ENCODE peak calls at places on chromosomes 4 and X, in four cellular contexts. L, M, P and X are unnamed samples.

GRCh38 chr4:143482753-143483362 is 30.6 kb upstream of the SMARCA5 start:
- DNase-seq in L (peak), M (no peak), P (no peak), X (no peak)

GRCh38 chr4:169724251-169724650 is 33.5 kb downstream of the HPF1 start:
- DNase-seq in P (no peak), L (peak), M (no peak), X (no peak)

GRCh38 chrX:106039920-106040319 is 1.4 kb upstream of the SERPINA7 start:
- DNase-seq in M (no peak), L (no peak), P (peak), X (no peak)

GRCh38 chr4:145130788-145131398 is 32.8 kb downstream of the ABCE1 start:
- DNase-seq in P (no peak), L (peak), M (no peak), X (no peak)

GRCh38 chrX:32530802-32531403 is 680.4 kb downstream of the DMD start:
- DNase-seq in P (no peak), L (peak), M (peak), X (no peak)

GRCh38 chrX:15468036-15468435 is 25.1 kb downstream of the PIR start:
- DNase-seq in P (no peak), M (no peak), L (peak), X (no peak)

GRCh38 chr4:38411092-38411491 is 252.9 kb upstream of the KLF3 start:
- DNase-seq in P (no peak), L (no peak), M (no peak), X (peak)

GRCh38 chr4:55407119-55407518 is 11.4 kb downstream of the TMEM165 start:
- DNase-seq in M (no peak), L (no peak), P (no peak), X (no peak)

GRCh38 chr4:113584407-113585150 is 177.0 kb downstream of the CAMK2D start:
- DNase-seq in P (no peak), L (peak), M (peak), X (no peak)

GRCh38 chr4:124754671-124755070 is 42.1 kb upstream of the ANKRD50 start:
- DNase-seq in P (no peak), L (peak), M (no peak), X (no peak)

GRCh38 chr4:137656661-137657060 is 124.4 kb upstream of the PCDH18 start:
- DNase-seq in M (no peak), P (no peak), L (no peak), X (no peak)

GRCh38 chr4:16598241-16599224 is 299.9 kb downstream of the LDB2 start:
- DNase-seq in M (no peak), L (peak), P (no peak), X (no peak)

GRCh38 chr4:22485751-22486150 is 30.1 kb downstream of the ADGRA3 start:
- DNase-seq in M (no peak), L (peak), P (no peak), X (no peak)

GRCh38 chrX:83845397-83845796 is 15.5 kb upstream of the CYLC1 start:
- DNase-seq in P (no peak), L (peak), M (peak), X (no peak)

GRCh38 chr4:19187104-19187503 is 1064.6 kb upstream of the SLIT2 start:
- DNase-seq in P (no peak), M (no peak), L (peak), X (no peak)

GRCh38 chr4:158007566-158007965 is 165.3 kb downstream of the GASK1B start:
- DNase-seq in M (no peak), L (no peak), P (no peak), X (no peak)

GRCh38 chrX:87621697-87622096 is 104.1 kb downstream of the KLHL4 start:
- DNase-seq in L (no peak), M (no peak), P (no peak), X (no peak)

GRCh38 chr4:148986951-148987350 is 544.7 kb upstream of the NR3C2 start:
- DNase-seq in M (no peak), L (no peak), P (no peak), X (no peak)

GRCh38 chrX:136272325-136272724 is 21.1 kb upstream of the MAP7D3 start:
- DNase-seq in P (no peak), M (no peak), L (no peak), X (no peak)

GRCh38 chr4:98754736-98755135 is 96.3 kb upstream of the TSPAN5 start:
- DNase-seq in L (no peak), P (no peak), M (no peak), X (no peak)

GRCh38 chrX:26918633-26919032 is 544.5 kb downstream of the PPP4R3C start:
- DNase-seq in L (no peak), P (no peak), M (no peak), X (no peak)

GRCh38 chr4:64230709-64231310 is 178.4 kb downstream of the TECRL start:
- DNase-seq in L (peak), P (no peak), M (no peak), X (no peak)

DNA sequence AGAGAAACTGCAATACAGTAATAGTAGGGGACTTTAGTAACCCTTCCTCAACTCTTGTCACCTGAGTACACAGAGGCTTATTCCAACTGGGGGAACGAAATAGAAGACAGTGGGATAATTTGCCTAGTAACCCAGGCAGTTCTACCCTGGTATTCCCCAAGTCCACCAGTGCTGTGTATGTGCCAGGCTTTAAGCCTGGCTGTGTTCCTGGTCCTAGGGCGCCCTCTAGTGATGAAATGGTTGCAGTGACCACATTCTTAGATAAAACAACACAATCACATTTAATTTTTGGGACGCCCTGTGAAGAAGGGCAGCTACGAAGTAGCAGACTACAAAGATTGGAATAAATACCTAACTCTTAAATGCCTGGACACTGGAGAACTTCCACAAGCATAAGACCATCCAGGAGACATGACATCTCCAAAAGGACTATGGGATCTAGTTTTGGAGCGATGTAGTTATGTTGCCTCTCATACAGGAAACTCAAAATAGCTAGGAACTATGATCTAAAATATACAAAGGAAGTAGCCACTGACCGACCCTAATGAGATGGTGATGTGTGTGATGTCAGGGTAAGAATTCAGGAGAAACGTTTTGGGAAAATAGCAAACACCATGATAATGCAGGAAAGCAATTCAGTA is 288.5 kb upstream of the ZCCHC13 start:
- DNase-seq in P (peak), M (peak), L (peak), X (peak)
- TF ChIP-seq CHD1 in P (no peak), M (no peak), L (no peak), X (no peak)

GRCh38 chr4:88792268-88792781 is 94.7 kb upstream of the NAP1L5 start:
- DNase-seq in M (no peak), P (no peak), L (peak), X (peak)

GRCh38 chr4:88792821-88793220 is 95.2 kb upstream of the NAP1L5 start:
- DNase-seq in L (peak), P (no peak), M (no peak), X (no peak)

GRCh38 chr4:88794087-88794486 is 96.5 kb upstream of the NAP1L5 start:
- DNase-seq in P (no peak), L (no peak), M (no peak), X (no peak)

GRCh38 chr4:88793473-88793872 is 95.8 kb upstream of the NAP1L5 start:
- DNase-seq in M (no peak), L (no peak), P (no peak), X (no peak)

DNA sequence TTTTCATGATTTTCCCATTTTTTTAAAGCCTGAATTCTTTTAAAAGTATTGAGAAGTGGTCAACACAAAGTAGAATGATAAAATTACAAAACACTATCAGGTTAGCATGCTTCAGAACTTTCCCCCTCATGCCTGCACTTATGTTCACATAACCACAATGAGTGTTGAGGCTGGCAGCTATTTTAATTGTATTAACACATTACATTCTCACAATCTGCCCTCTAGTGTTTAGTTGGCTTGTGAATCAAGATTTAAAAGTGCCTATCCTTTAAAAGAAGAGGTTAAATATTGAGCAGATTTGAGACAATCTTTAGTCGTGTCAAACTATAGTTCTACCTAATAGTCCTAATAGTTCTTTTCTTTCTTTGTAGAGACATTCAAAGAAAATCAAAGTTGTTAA is 93.6 kb upstream of the NAP1L5 start:
- DNase-seq in L (peak), P (no peak), M (no peak), X (no peak)
- TF ChIP-seq CHD1 in L (no peak), P (no peak), M (no peak), X (no peak)

GRCh38 chrX:131741103-131741581 is 197.3 kb downstream of the OR13H1 start:
- DNase-seq in P (no peak), L (peak), M (no peak), X (peak)

GRCh38 chrX:131745942-131746489 is 202.1 kb downstream of the OR13H1 start:
- DNase-seq in P (no peak), L (no peak), M (no peak), X (peak)

GRCh38 chrX:131747173-131747572 is 203.3 kb downstream of the OR13H1 start:
- DNase-seq in M (no peak), P (no peak), L (peak), X (peak)

DNA sequence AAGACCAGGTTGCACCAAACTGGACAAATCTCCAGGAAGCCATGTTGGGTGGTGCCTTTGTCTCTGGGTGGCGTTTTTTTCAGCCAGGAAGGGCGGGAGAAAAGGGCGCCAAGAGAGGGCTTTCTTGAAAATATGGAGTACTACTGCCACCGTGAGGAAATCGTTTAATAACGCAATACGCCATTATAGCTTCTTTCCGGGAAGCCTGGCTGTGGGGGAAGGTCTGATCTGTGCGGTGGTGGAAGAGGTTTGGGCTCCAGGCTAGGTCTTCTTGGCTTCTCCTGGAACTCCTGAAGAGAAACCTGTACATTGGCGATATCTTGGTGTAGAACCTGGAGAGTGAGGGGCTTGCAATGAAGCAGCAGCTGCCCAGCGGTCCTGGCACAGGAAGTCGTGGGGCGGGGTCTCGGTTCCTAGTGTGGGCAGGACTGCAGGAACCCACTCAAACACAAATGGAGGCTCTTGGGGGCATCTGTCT is 202.7 kb downstream of the OR13H1 start:
- DNase-seq in L (peak), P (no peak), M (peak), X (peak)
- TF ChIP-seq CHD1 in L (no peak), P (no peak), M (no peak), X (no peak)

GRCh38 chrX:71365356-71365875 is 741 bp upstream of the TAF1 start:
- DNase-seq in M (no peak), P (no peak), L (no peak), X (no peak)

GRCh38 chrX:71365876-71366673 is at the start of gene TAF1:
- DNase-seq in L (peak), P (peak), M (peak), X (peak)

GRCh38 chrX:71364221-71364620 is 1.9 kb upstream of the TAF1 start:
- DNase-seq in P (no peak), L (no peak), M (no peak), X (no peak)

GRCh38 chrX:71366674-71367256 is 608 bp downstream of the TAF1 start:
- DNase-seq in M (peak), L (peak), P (peak), X (no peak)

GRCh38 chrX:71367396-71367795 is 1.2 kb downstream of the TAF1 start:
- DNase-seq in L (no peak), M (no peak), P (no peak), X (no peak)
- TF ChIP-seq CHD1 in L (no peak), M (no peak), P (no peak), X (no peak)

GRCh38 chr4:57151481-57151880 is 41.3 kb upstream of the IGFBP7 start:
- DNase-seq in L (no peak), P (no peak), M (no peak), X (no peak)
- TF ChIP-seq CHD1 in L (no peak), P (no peak), M (no peak), X (no peak)

GRCh38 chrX:153948847-153949819 is 4.7 kb upstream of the RENBP start:
- DNase-seq in M (no peak), L (no peak), P (no peak), X (no peak)

GRCh38 chrX:153944800-153945150 is 332 bp upstream of the RENBP start:
- DNase-seq in P (no peak), L (no peak), M (no peak), X (no peak)

GRCh38 chrX:153945956-153946909 is 1.8 kb upstream of the RENBP start:
- DNase-seq in P (no peak), M (no peak), L (no peak), X (no peak)

GRCh38 chrX:153946910-153947769 is 2.7 kb upstream of the RENBP start:
- DNase-seq in M (peak), L (peak), P (peak), X (no peak)

DNA sequence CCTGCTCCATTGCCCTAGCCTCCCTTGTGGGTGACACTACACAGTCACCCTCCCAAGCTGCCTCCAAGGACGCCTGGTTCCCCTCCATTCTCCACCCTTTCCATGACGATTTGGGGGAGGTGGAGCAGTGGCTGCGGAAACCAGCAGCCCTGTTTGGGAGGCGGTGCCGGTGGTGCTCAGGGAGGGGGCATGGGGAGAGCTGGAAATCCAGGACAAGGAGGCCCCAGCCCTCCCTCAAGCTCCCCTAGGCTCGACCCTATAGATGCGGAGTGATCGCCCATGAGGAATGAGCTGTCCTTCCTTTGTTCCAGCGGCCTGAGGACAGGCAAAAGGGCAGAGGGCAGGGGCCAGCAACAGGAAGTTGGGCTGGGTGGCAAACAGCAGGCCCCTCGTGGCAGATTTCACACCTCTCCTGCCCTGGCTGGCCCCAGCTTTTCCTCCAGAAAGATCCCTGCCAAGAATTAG is 3.6 kb upstream of the RENBP start:
- DNase-seq in P (no peak), L (no peak), M (no peak), X (no peak)
- TF ChIP-seq CHD1 in P (no peak), L (no peak), M (no peak), X (no peak)

DNA sequence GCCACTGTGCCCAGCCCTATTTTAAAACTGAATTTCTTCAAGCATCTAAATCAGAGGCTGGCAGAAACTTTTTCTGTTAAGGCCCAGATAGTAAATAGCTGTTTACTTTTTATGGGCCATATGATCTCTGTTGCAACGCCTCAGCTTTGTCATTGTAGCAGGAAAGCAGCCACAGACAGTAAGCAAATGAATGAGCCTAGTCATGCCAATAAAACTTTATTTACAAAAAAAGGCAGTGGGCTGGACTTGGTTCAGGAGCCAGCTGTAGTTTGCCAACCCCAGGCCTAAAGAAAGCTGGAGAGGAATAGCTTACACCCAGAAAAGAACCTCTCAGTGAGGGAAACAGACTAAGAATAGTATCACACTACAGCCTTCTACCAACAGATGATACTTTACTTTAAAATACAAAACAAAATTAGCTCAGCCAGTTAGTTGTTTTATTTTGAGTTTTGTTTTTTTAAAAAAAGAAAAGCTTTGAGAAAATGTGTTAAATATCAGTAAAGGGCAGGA is 25.5 kb downstream of the CHST7 start:
- DNase-seq in L (peak), M (no peak), P (no peak), X (no peak)
- TF ChIP-seq CHD1 in L (no peak), M (no peak), P (no peak), X (no peak)

GRCh38 chr4:53059253-53059652 is 197.1 kb downstream of the RASL11B start:
- DNase-seq in M (no peak), P (no peak), L (no peak), X (no peak)

GRCh38 chr4:53055274-53055673 is 193.2 kb downstream of the RASL11B start:
- DNase-seq in M (no peak), L (peak), P (no peak), X (no peak)

GRCh38 chr4:53060278-53060677 is 198.2 kb downstream of the RASL11B start:
- DNase-seq in P (no peak), L (no peak), M (no peak), X (no peak)

GRCh38 chr4:53057679-53058078 is 195.6 kb downstream of the RASL11B start:
- DNase-seq in P (no peak), M (no peak), L (no peak), X (no peak)

GRCh38 chr4:53055716-53056413 is 193.7 kb downstream of the RASL11B start:
- DNase-seq in P (no peak), M (no peak), L (no peak), X (no peak)
- TF ChIP-seq CHD1 in P (no peak), M (no peak), L (no peak), X (no peak)

DNA sequence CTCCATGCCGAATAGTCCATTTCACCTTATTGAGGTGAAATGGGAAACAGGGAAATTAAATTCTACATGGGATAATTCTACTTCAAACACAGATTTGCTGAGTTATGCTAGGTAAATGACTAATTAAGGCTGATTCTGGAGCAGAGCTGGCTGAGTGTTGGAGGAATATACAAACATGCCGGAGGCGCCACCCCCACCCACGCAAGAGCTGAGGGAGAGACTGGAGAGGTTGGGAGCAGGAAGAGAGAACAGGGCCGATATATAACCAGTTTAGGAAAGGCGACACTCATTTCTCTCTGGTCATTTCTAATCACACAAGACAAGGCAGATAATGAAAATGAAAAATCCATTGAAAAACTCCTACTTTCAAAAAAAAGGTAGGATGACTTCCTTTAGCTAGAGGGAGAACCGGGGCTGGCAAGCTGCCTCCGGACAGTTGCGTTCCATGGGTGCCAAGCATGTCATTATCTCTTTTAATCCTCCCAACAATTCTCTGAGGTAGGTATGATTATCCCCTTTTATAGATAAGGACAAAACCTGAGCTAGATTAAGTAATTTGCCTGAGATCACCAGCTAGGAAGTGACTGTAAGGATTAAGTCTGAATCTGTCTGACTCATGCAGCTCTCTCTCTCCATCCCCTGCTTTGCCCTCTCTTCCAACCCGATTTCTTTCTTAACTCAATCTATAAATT is 27.6 kb upstream of the CFAP299 start:
- DNase-seq in P (no peak), M (no peak), L (peak), X (no peak)
- TF ChIP-seq CHD1 in P (no peak), M (no peak), L (no peak), X (no peak)

GRCh38 chr4:53889335-53890084 is 174.9 kb downstream of the CHIC2 start:
- DNase-seq in L (peak), M (no peak), P (no peak), X (no peak)
- TF ChIP-seq CHD1 in L (no peak), M (no peak), P (no peak), X (no peak)